ENCODE peak calls at places on chromosomes 1 and 21, in six cellular contexts. W is suprapubic skin, M is right lobe of liver, B is Peyer's patch, F is A549, Q is esophagus muscularis mucosa. J is an unnamed sample.

GRCh38 chr21:27258222-27258621 is 291.3 kb upstream of the ADAMTS5 start:
- DNase-seq in B (no peak), F (no peak), M (no peak), W (no peak), Q (no peak), J (no peak)

GRCh38 chr1:117803318-117803717 is 126.1 kb downstream of the GDAP2 start:
- DNase-seq in Q (no peak), W (no peak), F (no peak), M (no peak), B (no peak), J (no peak)

GRCh38 chr1:168465942-168466702 is 77.7 kb downstream of the XCL2 start:
- DNase-seq in Q (no peak), B (peak), F (no peak), M (no peak), W (no peak), J (no peak)

GRCh38 chr1:160779662-160780397 is 16.1 kb upstream of the LY9 start:
- DNase-seq in W (no peak), M (no peak), F (peak), Q (no peak), B (peak), J (no peak)

GRCh38 chr1:42952353-42953001 is 6.2 kb downstream of the SLC2A1 start:
- DNase-seq in Q (no peak), B (peak), F (peak), W (no peak), M (no peak), J (no peak)

GRCh38 chr1:206478746-206479145 is 8.5 kb downstream of the IKBKE start:
- DNase-seq in B (no peak), M (peak), W (no peak), F (no peak), Q (no peak), J (no peak)

GRCh38 chr1:37739222-37739621 is 25.7 kb downstream of the EPHA10 start:
- DNase-seq in Q (no peak), B (peak), M (no peak), F (peak), W (no peak), J (no peak)

GRCh38 chr1:41582851-41583657 is 98.6 kb upstream of the EDN2 start:
- DNase-seq in F (no peak), W (peak), Q (no peak), B (no peak), M (no peak), J (no peak)

GRCh38 chr1:111099289-111099688 is 40.6 kb downstream of the DRAM2 start:
- DNase-seq in Q (no peak), B (no peak), M (no peak), F (no peak), W (no peak), J (no peak)

GRCh38 chr1:70909262-70909817 is 138.3 kb downstream of the PTGER3 start:
- DNase-seq in W (no peak), Q (no peak), B (no peak), M (no peak), F (no peak), J (no peak)

GRCh38 chr1:175208773-175209492 is 16.4 kb upstream of the KIAA0040 start:
- DNase-seq in F (no peak), B (peak), W (no peak), Q (peak), M (no peak), J (no peak)

GRCh38 chr21:42313501-42313969 is 1.7 kb downstream of the TFF3 start:
- DNase-seq in Q (no peak), M (no peak), W (no peak), B (peak), F (no peak), J (no peak)

GRCh38 chr1:227787513-227788278 is 27.8 kb upstream of the PRSS38 start:
- DNase-seq in Q (peak), W (peak), F (peak), M (peak), B (peak), J (peak)

GRCh38 chr1:47507921-47508894 is 70.4 kb downstream of the FOXD2 start:
- DNase-seq in M (peak), Q (no peak), B (peak), W (no peak), F (no peak), J (no peak)

GRCh38 chr21:33202464-33203363 is 27.0 kb upstream of the IFNAR2 start:
- DNase-seq in B (no peak), M (no peak), Q (peak), F (peak), W (no peak), J (no peak)

GRCh38 chr1:227942021-227942715 is 5.6 kb downstream of the WNT9A start:
- DNase-seq in B (peak), Q (no peak), F (no peak), M (peak), W (peak), J (peak)

GRCh38 chr1:97832490-97832889 is 88.3 kb downstream of the DPYD start:
- DNase-seq in W (no peak), B (no peak), M (no peak), F (no peak), Q (no peak), J (no peak)

GRCh38 chr1:184223216-184223615 is 163.6 kb upstream of the C1orf21 start:
- DNase-seq in M (no peak), W (no peak), Q (no peak), F (peak), B (no peak), J (no peak)

GRCh38 chr21:35904995-35905972 is 155.0 kb downstream of the SETD4 start:
- DNase-seq in B (no peak), Q (no peak), F (no peak), W (no peak), M (no peak), J (no peak)

GRCh38 chr1:34785875-34786470 is 5.0 kb downstream of the GJB3 start:
- DNase-seq in B (no peak), Q (no peak), F (no peak), M (no peak), W (peak), J (no peak)

GRCh38 chr1:183932412-183932811 is 105.1 kb downstream of the COLGALT2 start:
- DNase-seq in W (peak), B (peak), M (no peak), F (no peak), Q (no peak), J (peak)

GRCh38 chr1:3632298-3632697 is 7.5 kb downstream of the TPRG1L start:
- DNase-seq in F (no peak), Q (no peak), B (no peak), W (no peak), M (peak), J (no peak)

GRCh38 chr1:24849653-24850295 is 80.3 kb downstream of the RUNX3 start:
- DNase-seq in Q (no peak), W (no peak), M (no peak), F (peak), B (peak), J (no peak)

GRCh38 chr1:41917835-41918449 is 780 bp downstream of the HIVEP3 start:
- DNase-seq in Q (peak), B (peak), M (peak), F (peak), W (no peak), J (peak)

GRCh38 chr1:15950302-15950701 is 25.6 kb downstream of the ZBTB17 start:
- DNase-seq in F (no peak), M (no peak), W (no peak), Q (no peak), B (no peak), J (no peak)

GRCh38 chr1:25456502-25456901 is 25.8 kb downstream of the MACO1 start:
- DNase-seq in Q (no peak), F (no peak), B (no peak), M (no peak), W (no peak), J (no peak)

GRCh38 chr1:22406722-22407495 is 44.7 kb upstream of the ZBTB40 start:
- DNase-seq in W (no peak), Q (no peak), M (no peak), F (no peak), B (no peak), J (no peak)

GRCh38 chr1:155453141-155453540 is 109.5 kb downstream of the ASH1L start:
- DNase-seq in F (no peak), M (no peak), W (no peak), Q (no peak), B (no peak), J (no peak)

GRCh38 chr1:23590058-23590783 is 30.9 kb upstream of the ID3 start:
- DNase-seq in M (no peak), Q (no peak), W (no peak), B (peak), F (peak), J (no peak)

GRCh38 chr21:42135386-42136040 is 64.4 kb downstream of the UMODL1 start:
- DNase-seq in F (no peak), Q (no peak), W (no peak), B (no peak), M (peak), J (no peak)

GRCh38 chr1:40690919-40691537 is 476 bp upstream of the NFYC start:
- DNase-seq in M (no peak), Q (no peak), F (no peak), B (no peak), W (no peak), J (no peak)

GRCh38 chr1:35506960-35507901 is 50.0 kb downstream of the KIAA0319L start:
- DNase-seq in F (no peak), Q (no peak), M (no peak), B (no peak), W (no peak), J (no peak)

GRCh38 chr1:102099916-102100315 is 103.2 kb upstream of the OLFM3 start:
- DNase-seq in W (no peak), B (no peak), F (no peak), Q (no peak), M (no peak), J (no peak)

GRCh38 chr1:98839840-98840239 is 164.8 kb downstream of the PLPPR5 start:
- DNase-seq in M (no peak), B (no peak), Q (no peak), F (no peak), W (no peak), J (no peak)

GRCh38 chr1:185926562-185926961 is 192.4 kb downstream of the HMCN1 start:
- DNase-seq in W (no peak), B (no peak), Q (no peak), M (no peak), F (peak), J (no peak)

GRCh38 chr1:151189638-151190445 is at the start of gene VPS72:
- DNase-seq in W (peak), F (peak), Q (peak), M (peak), B (peak), J (peak)
- TF ChIP-seq POLR2A in W (no peak), F (peak), Q (peak), M (peak), B (peak), J (peak)

DNA sequence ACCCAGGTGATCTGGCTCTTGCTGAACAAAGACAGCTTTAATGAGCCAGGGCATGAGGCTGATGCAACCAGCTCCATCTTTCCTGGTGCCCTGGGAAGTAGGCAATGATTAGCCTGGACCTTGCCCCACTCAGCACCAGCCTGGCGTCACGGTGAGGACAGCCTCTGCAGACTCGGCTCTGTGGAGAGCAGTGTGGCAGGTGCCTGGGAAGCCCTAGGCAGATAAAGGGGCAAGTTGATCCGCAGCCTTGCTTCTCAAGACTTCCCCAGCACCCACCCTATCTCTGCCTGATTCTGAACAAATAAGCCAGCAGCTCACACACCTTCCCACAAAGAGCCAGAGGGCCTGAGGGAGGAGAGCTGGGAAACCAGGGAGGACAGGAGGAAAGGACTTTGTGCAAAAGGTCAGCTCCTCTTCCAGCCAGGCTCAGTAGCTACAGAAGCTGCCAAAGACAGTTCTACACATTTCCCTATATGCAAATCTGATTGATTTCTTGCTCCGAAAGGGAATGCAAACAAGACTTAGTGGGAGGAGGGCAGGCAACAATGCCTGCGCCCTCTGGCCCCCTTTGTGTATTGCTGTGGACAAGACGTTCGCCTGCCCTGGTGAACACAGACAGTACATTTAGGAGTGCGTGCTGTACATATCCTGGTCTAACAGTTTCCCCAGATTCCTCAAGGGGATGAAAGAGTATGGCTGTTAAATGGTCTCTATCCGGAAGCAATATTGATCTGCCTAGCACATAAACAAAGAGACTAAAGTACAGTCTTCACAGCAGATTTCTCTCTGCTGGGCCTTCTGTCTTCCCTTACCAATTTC is 63.8 kb downstream of the BCAR3 start:
- DNase-seq in B (peak), W (no peak), M (peak), F (peak), Q (no peak), J (no peak)
- H3K27ac ChIP-seq in B (peak), W (peak), M (peak), F (peak), Q (peak), J (peak)

DNA sequence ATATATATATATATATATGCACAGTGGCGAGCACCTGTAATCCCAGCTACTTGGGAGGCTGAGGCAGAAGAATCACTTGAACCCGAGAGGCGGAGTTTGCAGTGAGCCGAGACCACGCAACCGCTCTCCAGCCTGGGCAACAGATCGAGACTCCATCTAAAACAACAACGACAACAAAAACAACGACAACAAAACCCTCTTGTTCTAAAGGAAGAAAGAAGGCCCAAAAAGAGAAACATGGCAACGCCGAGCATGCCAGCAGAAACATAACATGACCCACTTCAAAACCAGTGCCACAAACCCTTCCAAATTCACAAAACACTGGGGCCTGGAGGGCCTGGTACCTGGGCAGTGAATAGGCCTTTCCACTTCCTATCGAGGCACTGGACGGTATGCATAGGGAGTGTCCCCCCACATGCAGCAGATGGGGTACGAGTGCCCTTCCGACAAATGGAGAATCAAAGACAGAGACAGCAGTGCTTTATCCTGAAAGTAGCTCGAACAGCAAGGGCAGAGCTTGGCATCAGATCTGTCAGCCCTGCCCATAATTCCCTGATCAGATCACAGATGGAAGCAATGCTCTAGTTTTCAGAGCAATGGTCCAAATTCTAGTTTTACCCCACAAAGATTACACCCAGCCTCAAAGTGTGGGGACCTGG is 52.0 kb downstream of the TOMM20 start:
- DNase-seq in Q (no peak), F (no peak), M (no peak), W (no peak), B (no peak), J (no peak)
- TF ChIP-seq POLR2A in Q (no peak), F (no peak), M (no peak), W (no peak), B (no peak), J (no peak)

DNA sequence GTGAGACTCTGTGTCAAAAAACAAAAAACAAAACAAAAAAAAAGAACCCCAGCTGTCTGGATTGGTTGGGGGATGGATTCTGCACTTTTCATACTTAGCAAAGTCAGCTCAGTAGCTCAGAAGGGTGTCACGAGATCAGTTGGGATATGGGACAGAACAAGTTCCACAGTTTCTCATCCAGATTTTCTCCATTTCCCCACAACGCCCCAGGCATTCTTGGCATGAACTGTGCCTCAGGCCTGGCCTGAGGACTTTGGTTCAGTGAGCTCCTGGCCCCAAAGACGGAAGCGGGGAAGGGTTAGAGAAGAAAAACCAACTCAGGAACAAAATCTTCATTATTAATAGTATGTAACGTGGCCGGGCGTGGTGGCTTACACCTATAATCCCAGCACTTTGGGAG is 1.9 kb downstream of the AKR7A2 start:
- DNase-seq in W (no peak), Q (no peak), F (no peak), M (no peak), B (peak), J (no peak)
- H3K27ac ChIP-seq in W (no peak), Q (no peak), F (no peak), M (no peak), B (no peak), J (no peak)

GRCh38 chr1:202861420-202862121 is 27.4 kb downstream of the RABIF start:
- DNase-seq in Q (peak), B (peak), F (peak), M (peak), W (peak), J (peak)
- TF ChIP-seq POLR2A in Q (no peak), B (peak), F (peak), M (no peak), W (no peak), J (peak)

J was measured in gastrocnemius medialis.